ENCODE peak calls at places on chromosomes 3 and 15, in four cellular contexts. One of them, this sample, is unnamed.

GRCh38 chr3:150083653-150084037 is 113.0 kb upstream of the PFN2 start:
- DNase-seq in HepG2: no peak
- DNase-seq in K562: no peak
- DNase-seq in GM12878: no peak
- DNase-seq in this sample: no peak

GRCh38 chr3:74561881-74562280 is 52.6 kb downstream of the CNTN3 start:
- DNase-seq in HepG2: no peak
- DNase-seq in K562: no peak
- DNase-seq in GM12878: no peak
- DNase-seq in this sample: no peak

GRCh38 chr3:119170821-119171220 is 2.6 kb upstream of the UPK1B start:
- DNase-seq in HepG2: no peak
- DNase-seq in K562: no peak
- DNase-seq in GM12878: no peak
- DNase-seq in this sample: no peak

GRCh38 chr3:171351676-171352075 is 108.5 kb downstream of the TNIK start:
- DNase-seq in HepG2: no peak
- DNase-seq in K562: peak
- DNase-seq in GM12878: no peak
- DNase-seq in this sample: no peak

GRCh38 chr15:65738649-65739048 is 53.4 kb downstream of the DENND4A start:
- DNase-seq in HepG2: no peak
- DNase-seq in K562: no peak
- DNase-seq in GM12878: no peak
- DNase-seq in this sample: no peak

GRCh38 chr15:45669422-45669821 is 34.6 kb downstream of the SQOR start:
- DNase-seq in HepG2: no peak
- DNase-seq in K562: no peak
- DNase-seq in GM12878: no peak
- DNase-seq in this sample: no peak

GRCh38 chr3:64431717-64432116 is 206.5 kb upstream of the PRICKLE2 start:
- DNase-seq in HepG2: no peak
- DNase-seq in K562: no peak
- DNase-seq in GM12878: no peak
- DNase-seq in this sample: no peak

GRCh38 chr15:65804252-65804931 is 12.3 kb upstream of the DENND4A start:
- DNase-seq in HepG2: peak
- DNase-seq in K562: no peak
- DNase-seq in GM12878: no peak
- DNase-seq in this sample: no peak

GRCh38 chr3:171810278-171811058 is at the start of gene PLD1:
- DNase-seq in HepG2: peak
- DNase-seq in K562: peak
- DNase-seq in GM12878: no peak
- DNase-seq in this sample: peak

GRCh38 chr3:61929631-61930030 is 368.3 kb downstream of the PTPRG start:
- DNase-seq in HepG2: no peak
- DNase-seq in K562: no peak
- DNase-seq in GM12878: no peak
- DNase-seq in this sample: no peak

GRCh38 chr15:25763954-25764353 is 99.2 kb downstream of the ATP10A start:
- DNase-seq in HepG2: no peak
- DNase-seq in K562: no peak
- DNase-seq in GM12878: no peak
- DNase-seq in this sample: no peak

GRCh38 chr15:89677381-89677780 is 1.8 kb downstream of the PLIN1 start:
- DNase-seq in HepG2: no peak
- DNase-seq in K562: no peak
- DNase-seq in GM12878: no peak
- DNase-seq in this sample: no peak

GRCh38 chr3:188061133-188061532 is 92.8 kb upstream of the LPP start:
- DNase-seq in HepG2: peak
- DNase-seq in K562: peak
- DNase-seq in GM12878: no peak
- DNase-seq in this sample: no peak

GRCh38 chr15:40856736-40857135 is 12.9 kb downstream of the SPINT1 start:
- DNase-seq in HepG2: no peak
- DNase-seq in K562: no peak
- DNase-seq in GM12878: no peak
- DNase-seq in this sample: no peak

GRCh38 chr15:23759964-23760363 is 72.9 kb upstream of the NDN start:
- DNase-seq in HepG2: no peak
- DNase-seq in K562: no peak
- DNase-seq in GM12878: no peak
- DNase-seq in this sample: no peak

GRCh38 chr3:39263576-39263975 is 16.3 kb downstream of the CX3CR1 start:
- DNase-seq in HepG2: no peak
- DNase-seq in K562: no peak
- DNase-seq in GM12878: no peak
- DNase-seq in this sample: no peak

GRCh38 chr3:187744169-187745151 is 808 bp downstream of the BCL6 start:
- DNase-seq in HepG2: no peak
- DNase-seq in K562: peak
- DNase-seq in GM12878: no peak
- DNase-seq in this sample: no peak

DNA sequence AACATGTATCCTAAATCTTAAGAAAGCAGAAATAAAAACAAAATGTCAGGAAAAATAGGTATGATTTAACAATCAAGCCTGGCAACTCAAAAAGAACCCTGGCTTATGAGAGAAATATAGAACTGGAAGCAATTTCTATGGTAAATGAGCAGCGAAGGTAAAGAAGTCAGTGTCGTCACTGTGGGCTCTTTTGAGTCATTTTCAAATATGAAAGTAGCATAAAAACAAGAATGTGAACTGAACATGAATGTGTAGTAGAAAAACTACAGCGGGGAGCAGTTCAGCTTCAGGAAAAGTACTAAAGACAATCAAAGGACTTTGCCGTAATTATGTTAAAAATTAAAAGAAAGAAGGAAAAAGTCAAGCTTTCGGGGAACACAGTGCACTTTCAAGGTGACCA is 17.5 kb downstream of the LSG1 start:
- DNase-seq in HepG2: no peak
- DNase-seq in K562: no peak
- DNase-seq in GM12878: peak
- DNase-seq in this sample: no peak
- TF ChIP-seq FOXM1 in HepG2: no peak
- TF ChIP-seq FOXM1 in K562: no peak
- TF ChIP-seq FOXM1 in GM12878: no peak
- TF ChIP-seq FOXM1 in this sample: no peak

GRCh38 chr15:92997821-92998220 is 91.2 kb downstream of the RGMA start:
- DNase-seq in HepG2: no peak
- DNase-seq in K562: no peak
- DNase-seq in GM12878: no peak
- DNase-seq in this sample: no peak

GRCh38 chr15:93005133-93005532 is 83.9 kb downstream of the RGMA start:
- DNase-seq in HepG2: no peak
- DNase-seq in K562: no peak
- DNase-seq in GM12878: no peak
- DNase-seq in this sample: no peak

GRCh38 chr15:93001156-93001555 is 87.9 kb downstream of the RGMA start:
- DNase-seq in HepG2: no peak
- DNase-seq in K562: no peak
- DNase-seq in GM12878: no peak
- DNase-seq in this sample: no peak

GRCh38 chr15:93001881-93002280 is 87.1 kb downstream of the RGMA start:
- DNase-seq in HepG2: no peak
- DNase-seq in K562: no peak
- DNase-seq in GM12878: no peak
- DNase-seq in this sample: no peak
- TF ChIP-seq SP1 in HepG2: no peak
- TF ChIP-seq SP1 in K562: no peak
- TF ChIP-seq SP1 in GM12878: no peak
- TF ChIP-seq SP1 in this sample: no peak

GRCh38 chr15:82134426-82134825 is 88.6 kb upstream of the MEX3B start:
- DNase-seq in HepG2: no peak
- DNase-seq in K562: no peak
- DNase-seq in GM12878: no peak
- DNase-seq in this sample: no peak
- TF ChIP-seq FOXM1 in HepG2: no peak
- TF ChIP-seq FOXM1 in K562: no peak
- TF ChIP-seq FOXM1 in GM12878: no peak
- TF ChIP-seq FOXM1 in this sample: no peak

DNA sequence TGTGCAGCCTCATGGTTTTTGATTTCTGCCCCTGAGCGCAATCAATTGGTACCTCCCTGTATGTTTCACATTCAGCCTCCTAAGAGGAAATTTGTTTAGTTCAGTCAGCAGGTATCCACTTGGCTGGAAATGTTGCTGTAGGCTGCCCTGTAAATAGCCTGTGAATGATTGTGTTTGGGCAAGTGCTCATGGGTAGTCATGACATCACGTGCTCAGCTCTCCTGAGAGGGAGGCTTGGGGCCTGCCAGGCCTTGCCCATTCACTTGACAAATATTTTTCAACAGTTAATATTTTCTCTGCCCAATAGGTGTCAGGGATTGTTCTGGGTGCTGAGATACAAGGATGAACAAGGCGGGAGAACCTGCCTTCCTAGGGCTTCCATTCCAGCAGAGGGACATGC is 13.3 kb downstream of the HRH1 start:
- DNase-seq in HepG2: no peak
- DNase-seq in K562: no peak
- DNase-seq in GM12878: no peak
- DNase-seq in this sample: no peak
- TF ChIP-seq SP1 in HepG2: no peak
- TF ChIP-seq SP1 in K562: no peak
- TF ChIP-seq SP1 in GM12878: no peak
- TF ChIP-seq SP1 in this sample: no peak

GRCh38 chr3:154430014-154430413 is at the start of gene GPR149:
- DNase-seq in HepG2: no peak
- DNase-seq in K562: no peak
- DNase-seq in GM12878: no peak
- DNase-seq in this sample: peak
- TF ChIP-seq FOXM1 in HepG2: no peak
- TF ChIP-seq FOXM1 in K562: no peak
- TF ChIP-seq FOXM1 in GM12878: no peak
- TF ChIP-seq FOXM1 in this sample: no peak